ENCODE peak calls at places on chromosomes 4 and X, in six cellular contexts. J is CD8-positive, alpha-beta T cell; S is frontal cortex; Y is putamen; L is LoVo; F is BJ. E is an unnamed sample.

GRCh38 chr4:128951316-128951715 is 141.8 kb downstream of the JADE1 start:
- DNase-seq in Y (no peak), J (no peak), S (no peak), F (no peak), L (no peak), E (no peak)

GRCh38 chrX:73561791-73562190 is 1.2 kb upstream of the CHIC1 start:
- DNase-seq in Y (no peak), S (no peak), J (no peak), L (no peak), F (no peak), E (no peak)

GRCh38 chr4:180485407-180485806 is 1757.8 kb upstream of the TENM3 start:
- DNase-seq in Y (no peak), S (no peak), J (no peak), F (no peak), L (no peak), E (no peak)

GRCh38 chr4:25908491-25908901 is 5.5 kb upstream of the SMIM20 start:
- DNase-seq in L (peak; percentile 26), J (no peak), S (no peak), F (peak; percentile 91), Y (no peak), E (peak; percentile 67)

GRCh38 chrX:108312011-108312410 is 126.2 kb downstream of the COL4A6 start:
- DNase-seq in J (no peak), L (no peak), F (no peak), Y (no peak), S (no peak), E (no peak)

GRCh38 chrX:47200385-47201150 is 6.9 kb downstream of the UBA1 start:
- DNase-seq in S (no peak), Y (no peak), F (peak; percentile 70), L (no peak), J (no peak), E (no peak)

GRCh38 chr4:86898562-86898961 is 6.3 kb upstream of the C4orf36 start:
- DNase-seq in L (no peak), S (no peak), Y (no peak), F (no peak), J (no peak), E (no peak)

GRCh38 chrX:115413246-115413878 is 123.8 kb downstream of the LUZP4 start:
- DNase-seq in L (no peak), F (no peak), Y (no peak), J (no peak), S (no peak), E (no peak)

GRCh38 chr4:118757761-118758213 is 72.6 kb downstream of the METTL14 start:
- DNase-seq in L (no peak), J (no peak), Y (no peak), S (no peak), F (peak; percentile 43), E (no peak)

GRCh38 chr4:39505581-39505980 is 21.7 kb downstream of the UGDH start:
- DNase-seq in F (no peak), L (no peak), J (no peak), Y (no peak), S (no peak), E (no peak)

GRCh38 chr4:121594796-121595526 is 101.8 kb downstream of the ANXA5 start:
- DNase-seq in J (no peak), F (peak; percentile 20), S (no peak), L (no peak), Y (no peak), E (no peak)

GRCh38 chr4:183906736-183907651 is 1.9 kb downstream of the STOX2 start:
- DNase-seq in F (no peak), S (peak; percentile 41), J (no peak), L (no peak), Y (peak; percentile 53), E (no peak)

GRCh38 chr4:112854420-112854819 is 195.0 kb upstream of the ANK2 start:
- DNase-seq in J (no peak), Y (no peak), F (no peak), L (no peak), S (no peak), E (no peak)

GRCh38 chr4:123674752-123675151 is 278.2 kb downstream of the SPRY1 start:
- DNase-seq in S (no peak), Y (no peak), F (no peak), L (no peak), J (no peak), E (no peak)

GRCh38 chr4:76208005-76208765 is 5.4 kb downstream of the SCARB2 start:
- DNase-seq in S (no peak), J (no peak), L (peak; percentile 72), F (peak; percentile 71), Y (peak; percentile 86), E (peak; percentile 30)

GRCh38 chr4:2009651-2010233 is 968 bp upstream of the NELFA start:
- DNase-seq in F (no peak), Y (peak; percentile 47), S (peak; percentile 58), J (peak; percentile 64), L (peak; percentile 78), E (peak; percentile 82)

GRCh38 chr4:13544556-13545393 is 467 bp upstream of the NKX3-2 start:
- DNase-seq in J (no peak), L (peak; percentile 87), Y (peak; percentile 32), S (peak; percentile 64), F (no peak), E (peak; percentile 66)

GRCh38 chrX:74465424-74465823 is 44.1 kb downstream of the SLC16A2 start:
- DNase-seq in L (no peak), J (no peak), F (no peak), Y (no peak), S (no peak), E (no peak)

GRCh38 chr4:34512631-34513030 is 1731.7 kb downstream of the ARAP2 start:
- DNase-seq in Y (no peak), L (no peak), J (no peak), S (no peak), F (no peak), E (no peak)

GRCh38 chrX:20595928-20596550 is 329.3 kb upstream of the RPS6KA3 start:
- DNase-seq in F (no peak), Y (peak; percentile 21), L (no peak), S (no peak), J (no peak), E (no peak)

GRCh38 chrX:150569155-150569477 is 695 bp downstream of the MTM1 start:
- DNase-seq in L (no peak), F (no peak), Y (no peak), S (no peak), J (peak; percentile 57), E (peak; percentile 35)

GRCh38 chrX:48558270-48558669 is 16.0 kb upstream of the RBM3 start:
- DNase-seq in J (no peak), L (no peak), S (no peak), F (peak; percentile 39), Y (no peak), E (no peak)

GRCh38 chrX:27924261-27924660 is 57.0 kb downstream of the DCAF8L1 start:
- DNase-seq in J (no peak), Y (no peak), S (no peak), L (no peak), F (no peak), E (peak; percentile 0)

GRCh38 chr4:168488800-168489404 is 8.0 kb upstream of the PALLD start:
- DNase-seq in Y (no peak), F (no peak), J (no peak), S (no peak), L (no peak), E (no peak)

GRCh38 chrX:9847071-9847470 is 60.8 kb downstream of the SHROOM2 start:
- DNase-seq in L (peak; percentile 30), J (no peak), S (no peak), F (peak; percentile 37), Y (no peak), E (peak; percentile 90)

GRCh38 chrX:66731398-66731797 is 92.5 kb upstream of the EDA2R start:
- DNase-seq in F (no peak), L (peak; percentile 1), J (no peak), S (no peak), Y (peak; percentile 1), E (peak; percentile 31)

GRCh38 chr4:78937837-78938236 is 1.4 kb downstream of the PAQR3 start:
- DNase-seq in S (no peak), Y (no peak), J (no peak), L (peak; percentile 7), F (no peak), E (peak; percentile 2)

GRCh38 chr4:76688737-76689078 is 209.2 kb downstream of the SOWAHB start:
- DNase-seq in S (no peak), L (no peak), Y (no peak), J (no peak), F (no peak), E (peak; percentile 37)

GRCh38 chr4:158818595-158818994 is 49.8 kb downstream of the FNIP2 start:
- DNase-seq in F (no peak), S (no peak), L (no peak), J (no peak), Y (no peak), E (no peak)

GRCh38 chr4:152244659-152245058 is 291.2 kb downstream of the FBXW7 start:
- DNase-seq in F (no peak), Y (no peak), S (no peak), L (no peak), J (no peak), E (no peak)

GRCh38 chr4:13267091-13267490 is 217.0 kb downstream of the RAB28 start:
- DNase-seq in F (no peak), J (no peak), Y (no peak), S (no peak), L (no peak), E (no peak)

GRCh38 chrX:11870789-11871188 is 112.8 kb downstream of the MSL3 start:
- DNase-seq in J (no peak), S (no peak), Y (no peak), F (no peak), L (no peak), E (no peak)

GRCh38 chr4:23584024-23584423 is 305.8 kb downstream of the PPARGC1A start:
- DNase-seq in Y (no peak), S (no peak), J (no peak), F (no peak), L (no peak), E (no peak)

E was measured in SW480.